ENCODE peak calls at places on chromosomes 5 and 9, in four cellular contexts. One of them, this sample, is unnamed.

GRCh38 chr9:133589454-133590227 is 19.5 kb downstream of the FAM163B start:
- DNase-seq in NCI-H774: no peak
- DNase-seq in WERI-Rb-1: no peak
- DNase-seq in OCI-LY7: peak; percentile 66
- DNase-seq in this sample: no peak

GRCh38 chr9:95103385-95104087 is 214.0 kb downstream of the FANCC start:
- DNase-seq in OCI-LY7: no peak
- DNase-seq in WERI-Rb-1: peak; percentile 53
- DNase-seq in NCI-H774: no peak
- DNase-seq in this sample: no peak

GRCh38 chr9:70117835-70118319 is 74.2 kb downstream of the MAMDC2 start:
- DNase-seq in OCI-LY7: no peak
- DNase-seq in NCI-H774: no peak
- DNase-seq in WERI-Rb-1: no peak
- DNase-seq in this sample: no peak

GRCh38 chr5:102778478-102778877 is 23.4 kb downstream of the PAM start:
- DNase-seq in WERI-Rb-1: no peak
- DNase-seq in NCI-H774: no peak
- DNase-seq in OCI-LY7: no peak
- DNase-seq in this sample: no peak

GRCh38 chr5:127892467-127893207 is 189.4 kb downstream of the CCDC192 start:
- DNase-seq in OCI-LY7: no peak
- DNase-seq in NCI-H774: no peak
- DNase-seq in WERI-Rb-1: no peak
- DNase-seq in this sample: no peak

GRCh38 chr9:120532475-120532874 is 47.5 kb downstream of the CDK5RAP2 start:
- DNase-seq in OCI-LY7: no peak
- DNase-seq in NCI-H774: no peak
- DNase-seq in WERI-Rb-1: no peak
- DNase-seq in this sample: peak; percentile 63

GRCh38 chr5:107783551-107783950 is 112.8 kb upstream of the EFNA5 start:
- DNase-seq in NCI-H774: no peak
- DNase-seq in OCI-LY7: no peak
- DNase-seq in WERI-Rb-1: no peak
- DNase-seq in this sample: no peak

GRCh38 chr5:119400248-119400647 is 44.4 kb downstream of the TNFAIP8 start:
- DNase-seq in NCI-H774: no peak
- DNase-seq in WERI-Rb-1: no peak
- DNase-seq in OCI-LY7: no peak
- DNase-seq in this sample: no peak

GRCh38 chr5:72451771-72452505 is 55.3 kb downstream of the ZNF366 start:
- DNase-seq in NCI-H774: no peak
- DNase-seq in WERI-Rb-1: no peak
- DNase-seq in OCI-LY7: peak; percentile 67
- DNase-seq in this sample: peak; percentile 23

GRCh38 chr5:157778121-157778805 is 34.8 kb downstream of the LSM11 start:
- DNase-seq in WERI-Rb-1: no peak
- DNase-seq in OCI-LY7: no peak
- DNase-seq in NCI-H774: no peak
- DNase-seq in this sample: peak; percentile 71

GRCh38 chr5:169765176-169765575 is 128.1 kb downstream of the DOCK2 start:
- DNase-seq in NCI-H774: no peak
- DNase-seq in OCI-LY7: no peak
- DNase-seq in WERI-Rb-1: no peak
- DNase-seq in this sample: no peak

GRCh38 chr9:19828586-19828985 is 39.7 kb upstream of the SLC24A2 start:
- DNase-seq in NCI-H774: no peak
- DNase-seq in OCI-LY7: no peak
- DNase-seq in WERI-Rb-1: peak; percentile 8
- DNase-seq in this sample: no peak

GRCh38 chr5:14174235-14174636 is 31.1 kb downstream of the TRIO start:
- DNase-seq in OCI-LY7: peak; percentile 25
- DNase-seq in NCI-H774: no peak
- DNase-seq in WERI-Rb-1: peak; percentile 84
- DNase-seq in this sample: no peak

GRCh38 chr5:89374144-89374784 is 491.3 kb upstream of the MEF2C start:
- DNase-seq in OCI-LY7: no peak
- DNase-seq in NCI-H774: peak; percentile 74
- DNase-seq in WERI-Rb-1: no peak
- DNase-seq in this sample: peak; percentile 74

GRCh38 chr5:178310130-178310865 is 77.7 kb upstream of the PHYKPL start:
- DNase-seq in OCI-LY7: no peak
- DNase-seq in NCI-H774: no peak
- DNase-seq in WERI-Rb-1: no peak
- DNase-seq in this sample: no peak

GRCh38 chr5:149406203-149406978 is 27.3 kb upstream of the IL17B start:
- DNase-seq in WERI-Rb-1: no peak
- DNase-seq in OCI-LY7: no peak
- DNase-seq in NCI-H774: no peak
- DNase-seq in this sample: peak; percentile 70

GRCh38 chr9:98117984-98118639 is 910 bp downstream of the TRIM14 start:
- DNase-seq in WERI-Rb-1: peak; percentile 80
- DNase-seq in OCI-LY7: peak; percentile 81
- DNase-seq in NCI-H774: no peak
- DNase-seq in this sample: peak; percentile 84

GRCh38 chr9:33163433-33164137 is 3.6 kb downstream of the B4GALT1 start:
- DNase-seq in OCI-LY7: no peak
- DNase-seq in NCI-H774: no peak
- DNase-seq in WERI-Rb-1: no peak
- DNase-seq in this sample: no peak

GRCh38 chr5:8456846-8457186 is 587.9 kb downstream of the MTRR start:
- DNase-seq in WERI-Rb-1: no peak
- DNase-seq in OCI-LY7: no peak
- DNase-seq in NCI-H774: no peak
- DNase-seq in this sample: no peak

GRCh38 chr5:17283121-17283415 is 65.6 kb downstream of the BASP1 start:
- DNase-seq in OCI-LY7: no peak
- DNase-seq in WERI-Rb-1: no peak
- DNase-seq in NCI-H774: no peak
- DNase-seq in this sample: no peak

GRCh38 chr5:136374003-136374402 is 8.7 kb upstream of the TRPC7 start:
- DNase-seq in OCI-LY7: peak; percentile 5
- DNase-seq in NCI-H774: no peak
- DNase-seq in WERI-Rb-1: peak; percentile 58
- DNase-seq in this sample: no peak

GRCh38 chr5:122295138-122295537 is 16.9 kb upstream of the SNCAIP start:
- DNase-seq in NCI-H774: no peak
- DNase-seq in WERI-Rb-1: peak; percentile 23
- DNase-seq in OCI-LY7: peak; percentile 20
- DNase-seq in this sample: no peak

GRCh38 chr5:126878085-126878484 is 101.1 kb downstream of the LMNB1 start:
- DNase-seq in OCI-LY7: no peak
- DNase-seq in NCI-H774: no peak
- DNase-seq in WERI-Rb-1: no peak
- DNase-seq in this sample: no peak

GRCh38 chr5:122908662-122909061 is 63.2 kb downstream of the SNX24 start:
- DNase-seq in OCI-LY7: no peak
- DNase-seq in NCI-H774: no peak
- DNase-seq in WERI-Rb-1: no peak
- DNase-seq in this sample: no peak

GRCh38 chr5:176748967-176749935 is 61.1 kb upstream of the UNC5A start:
- DNase-seq in OCI-LY7: no peak
- DNase-seq in WERI-Rb-1: no peak
- DNase-seq in NCI-H774: no peak
- DNase-seq in this sample: no peak

GRCh38 chr9:75228893-75229292 is 140.6 kb downstream of the OSTF1 start:
- DNase-seq in NCI-H774: no peak
- DNase-seq in WERI-Rb-1: no peak
- DNase-seq in OCI-LY7: no peak
- DNase-seq in this sample: peak; percentile 39

GRCh38 chr5:34699155-34700077 is 43.3 kb downstream of the RAI14 start:
- DNase-seq in OCI-LY7: no peak
- DNase-seq in NCI-H774: no peak
- DNase-seq in WERI-Rb-1: no peak
- DNase-seq in this sample: peak; percentile 56

GRCh38 chr9:134365791-134366222 is 39.6 kb downstream of the RXRA start:
- DNase-seq in NCI-H774: no peak
- DNase-seq in WERI-Rb-1: peak; percentile 73
- DNase-seq in OCI-LY7: no peak
- DNase-seq in this sample: peak; percentile 50

GRCh38 chr5:29197636-29198035 is 1995.8 kb upstream of the CDH6 start:
- DNase-seq in NCI-H774: no peak
- DNase-seq in WERI-Rb-1: no peak
- DNase-seq in OCI-LY7: no peak
- DNase-seq in this sample: no peak

GRCh38 chr5:17400724-17401508 is 97.1 kb upstream of the TAF11L2 start:
- DNase-seq in WERI-Rb-1: no peak
- DNase-seq in OCI-LY7: no peak
- DNase-seq in NCI-H774: no peak
- DNase-seq in this sample: no peak

GRCh38 chr5:72817076-72817476 is 615 bp downstream of the TNPO1 start:
- DNase-seq in OCI-LY7: peak; percentile 55
- DNase-seq in WERI-Rb-1: peak; percentile 47
- DNase-seq in NCI-H774: no peak
- DNase-seq in this sample: peak; percentile 59

GRCh38 chr9:121816845-121817450 is 165.5 kb downstream of the DAB2IP start:
- DNase-seq in WERI-Rb-1: no peak
- DNase-seq in NCI-H774: no peak
- DNase-seq in OCI-LY7: no peak
- DNase-seq in this sample: no peak

GRCh38 chr9:91426123-91426745 is 2.6 kb upstream of the NFIL3 start:
- DNase-seq in WERI-Rb-1: no peak
- DNase-seq in NCI-H774: no peak
- DNase-seq in OCI-LY7: peak; percentile 73
- DNase-seq in this sample: no peak

GRCh38 chr5:127492854-127493738 is 24.3 kb upstream of the PRRC1 start:
- DNase-seq in OCI-LY7: peak; percentile 53
- DNase-seq in WERI-Rb-1: no peak
- DNase-seq in NCI-H774: peak; percentile 58
- DNase-seq in this sample: no peak

GRCh38 chr9:133114451-133114885 is 6.6 kb downstream of the RALGDS start:
- DNase-seq in WERI-Rb-1: peak; percentile 78
- DNase-seq in NCI-H774: no peak
- DNase-seq in OCI-LY7: no peak
- DNase-seq in this sample: no peak

This sample was measured in transverse colon.